ENCODE peak calls at places on chromosomes 13 and 19, in ten cellular contexts. N is mucosa of descending colon; B is breast epithelium; O is A549; F is activated effector memory CD4-positive, alpha-beta T cell treated with anti-CD3 and anti-CD28 coated beads, Interleukin-2, amount 50 U/mL, for 16 hours; L is endothelial cell of umbilical vein; Y is CD8-positive, alpha-beta memory T cell; K is sciatic nerve; D is HuH-7; E is HTR-8/SVneo. V is an unnamed sample.

GRCh38 chr13:46864941-46865340 is 31.9 kb downstream of the HTR2A start:
- DNase-seq in O (no peak), Y (no peak), N (no peak), L (peak), D (no peak), F (no peak), B (no peak), E (no peak), K (no peak), V (no peak)

GRCh38 chr13:59774511-59774911 is 389.2 kb downstream of the DIAPH3 start:
- DNase-seq in F (no peak), D (no peak), B (peak), Y (no peak), N (no peak), E (peak), O (peak), L (no peak), K (no peak), V (peak)

GRCh38 chr13:22561581-22561980 is 619.2 kb upstream of the SGCG start:
- DNase-seq in N (no peak), E (no peak), K (no peak), B (no peak), L (no peak), F (no peak), Y (no peak), D (no peak), O (no peak), V (no peak)

GRCh38 chr19:1455002-1455335 is 5.0 kb downstream of the APC2 start:
- DNase-seq in Y (no peak), F (no peak), N (no peak), D (no peak), E (no peak), L (peak), B (no peak), O (no peak), K (no peak), V (no peak)

GRCh38 chr19:12806242-12807131 is at the start of gene RNASEH2A:
- DNase-seq in D (peak), Y (peak), O (peak), N (peak), E (peak), K (peak), F (peak), L (peak), B (peak), V (peak)

GRCh38 chr13:59979589-59979988 is 184.1 kb downstream of the DIAPH3 start:
- DNase-seq in D (no peak), B (no peak), E (no peak), K (no peak), F (no peak), O (no peak), L (no peak), Y (no peak), N (no peak), V (no peak)

GRCh38 chr19:6067975-6068374 is 42.3 kb downstream of the RFX2 start:
- DNase-seq in Y (no peak), L (no peak), D (no peak), K (peak), O (no peak), N (no peak), F (peak), B (no peak), E (no peak), V (no peak)

GRCh38 chr19:3019211-3019854 is 9.7 kb downstream of the TLE2 start:
- DNase-seq in B (no peak), K (no peak), F (no peak), Y (no peak), L (no peak), O (no peak), D (no peak), N (no peak), E (no peak), V (no peak)

GRCh38 chr13:77779461-77780272 is 82.2 kb downstream of the SLAIN1 start:
- DNase-seq in K (no peak), O (peak), Y (no peak), F (no peak), L (peak), N (no peak), E (peak), D (no peak), B (no peak), V (peak)

GRCh38 chr19:34475026-34475974 is 6.3 kb upstream of the WTIP start:
- DNase-seq in Y (no peak), L (peak), O (peak), E (no peak), D (no peak), F (no peak), N (no peak), B (no peak), K (no peak), V (no peak)

GRCh38 chr13:41621716-41622508 is 164.6 kb downstream of the RGCC start:
- DNase-seq in B (no peak), F (no peak), K (no peak), O (no peak), L (no peak), Y (no peak), E (no peak), N (no peak), D (no peak), V (peak)

GRCh38 chr13:106238690-106239089 is 296.8 kb downstream of the EFNB2 start:
- DNase-seq in Y (no peak), E (no peak), K (no peak), O (no peak), B (no peak), F (no peak), N (no peak), L (no peak), D (no peak), V (no peak)

GRCh38 chr13:93118081-93118615 is 108.5 kb upstream of the GPC6 start:
- DNase-seq in D (no peak), E (no peak), K (no peak), L (no peak), Y (no peak), F (no peak), N (no peak), O (no peak), B (no peak), V (no peak)

GRCh38 chr13:44096906-44097305 is 217.2 kb downstream of the LACC1 start:
- DNase-seq in B (no peak), D (no peak), L (no peak), Y (no peak), N (no peak), O (no peak), E (no peak), F (no peak), K (no peak), V (no peak)

GRCh38 chr19:49533551-49534488 is 6.0 kb downstream of the RCN3 start:
- DNase-seq in D (no peak), E (no peak), N (peak), K (peak), B (peak), F (peak), L (peak), O (peak), Y (peak), V (no peak)

GRCh38 chr13:104318121-104318520 is 1251.9 kb upstream of the SLC10A2 start:
- DNase-seq in F (no peak), L (peak), O (no peak), K (no peak), N (no peak), Y (no peak), E (peak), B (no peak), D (no peak), V (no peak)

GRCh38 chr19:55157064-55157908 is at the start of gene TNNI3:
- DNase-seq in N (no peak), D (no peak), E (no peak), B (no peak), Y (no peak), L (no peak), F (no peak), K (no peak), O (no peak), V (no peak)

GRCh38 chr19:1173845-1174809 is at the start of gene SBNO2:
- DNase-seq in D (peak), F (peak), Y (peak), O (peak), B (peak), L (peak), N (peak), E (peak), K (peak), V (peak)

GRCh38 chr13:96898855-96899254 is 95.4 kb downstream of the OXGR1 start:
- DNase-seq in K (no peak), F (no peak), Y (no peak), D (no peak), O (no peak), E (no peak), N (no peak), B (no peak), L (no peak), V (no peak)

GRCh38 chr19:17125728-17126677 is 50.4 kb downstream of the MYO9B start:
- DNase-seq in L (no peak), O (no peak), D (no peak), N (peak), K (peak), E (no peak), F (peak), Y (peak), B (peak), V (no peak)

GRCh38 chr19:32828139-32828538 is 41.4 kb downstream of the SLC7A9 start:
- DNase-seq in N (no peak), D (no peak), E (no peak), O (no peak), F (no peak), K (no peak), B (no peak), L (no peak), Y (no peak), V (peak)

GRCh38 chr19:1066748-1067340 is at the start of gene ARHGAP45:
- DNase-seq in D (peak), Y (peak), K (peak), E (no peak), F (peak), B (no peak), N (peak), O (no peak), L (no peak), V (no peak)

GRCh38 chr13:25300861-25301346 is 521 bp upstream of the NUP58 start:
- DNase-seq in D (no peak), B (no peak), F (peak), Y (no peak), E (no peak), K (peak), N (peak), L (no peak), O (no peak), V (no peak)

GRCh38 chr13:26914624-26915023 is 154.0 kb upstream of the GPR12 start:
- DNase-seq in O (no peak), B (no peak), D (no peak), F (peak), L (no peak), Y (no peak), N (no peak), K (no peak), E (no peak), V (no peak)

GRCh38 chr13:56917966-56918365 is 222.8 kb upstream of the PRR20A start:
- DNase-seq in F (no peak), O (no peak), D (no peak), B (no peak), L (no peak), Y (no peak), E (no peak), N (no peak), K (no peak), V (no peak)

GRCh38 chr19:42465827-42466280 is 23.1 kb upstream of the CXCL17 start:
- DNase-seq in D (no peak), F (no peak), L (no peak), Y (no peak), N (no peak), O (no peak), K (no peak), E (no peak), B (no peak), V (no peak)

GRCh38 chr19:13012690-13013608 is 17.7 kb downstream of the NFIX start:
- DNase-seq in B (no peak), K (peak), N (peak), Y (no peak), L (peak), D (no peak), F (no peak), O (no peak), E (no peak), V (peak)

GRCh38 chr13:26185720-26186119 is 36.4 kb downstream of the RNF6 start:
- DNase-seq in L (no peak), O (no peak), E (no peak), K (no peak), D (no peak), N (no peak), B (no peak), F (no peak), Y (no peak), V (no peak)

GRCh38 chr13:65090191-65090590 is 2139.9 kb downstream of the PCDH9 start:
- DNase-seq in N (no peak), F (no peak), O (no peak), L (no peak), B (no peak), Y (no peak), D (no peak), K (no peak), E (no peak), V (no peak)

GRCh38 chr19:3606174-3606689 is 443 bp downstream of the TBXA2R start:
- DNase-seq in L (no peak), K (no peak), F (peak), E (no peak), B (peak), D (no peak), Y (no peak), N (peak), O (no peak), V (no peak)

GRCh38 chr13:23504188-23504587 is 66.0 kb upstream of the TNFRSF19 start:
- DNase-seq in E (no peak), D (no peak), O (no peak), L (no peak), F (no peak), Y (no peak), K (no peak), N (no peak), B (no peak), V (no peak)

GRCh38 chr13:27810461-27810860 is 18.2 kb downstream of the GSX1 start:
- DNase-seq in F (no peak), O (no peak), K (no peak), Y (no peak), L (no peak), E (no peak), B (no peak), N (no peak), D (no peak), V (no peak)

GRCh38 chr19:42816901-42817300 is 51.4 kb upstream of the PSG8 start:
- DNase-seq in O (peak), L (no peak), Y (no peak), B (no peak), F (no peak), E (no peak), N (no peak), D (no peak), K (no peak), V (no peak)

V was measured in HepG2.